ENCODE peak calls at places on chromosomes 12 and 14, in ten cellular contexts. S, M, U, F, I, O, G, D, H and W are unnamed samples.

GRCh38 chr14:21978184-21978998 is 304.8 kb upstream of the OR4E1 start:
- DNase-seq in S (peak), M (peak), U (no peak), F (peak), I (no peak), O (peak), G (peak), D (peak), H (peak), W (no peak)

GRCh38 chr14:28097585-28097984 is 669.0 kb upstream of the FOXG1 start:
- DNase-seq in S (no peak), M (no peak), U (no peak), F (no peak), I (peak), O (no peak), G (no peak), D (no peak), H (no peak), W (no peak)

GRCh38 chr12:105846331-105846730 is 292.4 kb downstream of the NUAK1 start:
- DNase-seq in S (no peak), M (no peak), U (no peak), F (no peak), I (no peak), O (no peak), G (no peak), D (no peak), H (no peak), W (no peak)

GRCh38 chr12:98894412-98895085 is 249.5 kb downstream of the APAF1 start:
- DNase-seq in S (no peak), M (no peak), U (no peak), F (peak), I (no peak), O (no peak), G (peak), D (peak), H (no peak), W (peak)

GRCh38 chr14:75271514-75271913 is 7.1 kb upstream of the FOS start:
- DNase-seq in S (no peak), M (no peak), U (no peak), F (no peak), I (no peak), O (no peak), G (no peak), D (no peak), H (no peak), W (no peak)

GRCh38 chr12:75908961-75909699 is 122.4 kb downstream of the PHLDA1 start:
- DNase-seq in S (peak), M (no peak), U (peak), F (no peak), I (peak), O (peak), G (peak), D (peak), H (no peak), W (no peak)

GRCh38 chr12:125193798-125194562 is 128.7 kb downstream of the AACS start:
- DNase-seq in S (no peak), M (no peak), U (no peak), F (no peak), I (peak), O (no peak), G (peak), D (peak), H (peak), W (no peak)

GRCh38 chr12:96811083-96811482 is 96.0 kb upstream of the NEDD1 start:
- DNase-seq in S (no peak), M (no peak), U (no peak), F (no peak), I (peak), O (no peak), G (no peak), D (peak), H (peak), W (no peak)

GRCh38 chr12:55716582-55717396 is 943 bp downstream of the BLOC1S1 start:
- DNase-seq in S (peak), M (no peak), U (no peak), F (no peak), I (peak), O (no peak), G (no peak), D (peak), H (no peak), W (no peak)

GRCh38 chr14:64801800-64802199 is 77.9 kb downstream of the SPTB start:
- DNase-seq in S (no peak), M (no peak), U (no peak), F (no peak), I (no peak), O (no peak), G (no peak), D (peak), H (no peak), W (no peak)

GRCh38 chr12:8911606-8912268 is 2.6 kb upstream of the PHC1 start:
- DNase-seq in S (no peak), M (no peak), U (no peak), F (no peak), I (no peak), O (no peak), G (no peak), D (no peak), H (no peak), W (no peak)

GRCh38 chr12:104547239-104547638 is 90.5 kb downstream of the CHST11 start:
- DNase-seq in S (no peak), M (no peak), U (no peak), F (no peak), I (no peak), O (peak), G (no peak), D (no peak), H (no peak), W (no peak)

GRCh38 chr12:32181498-32182175 is 75.0 kb downstream of the BICD1 start:
- DNase-seq in S (no peak), M (no peak), U (no peak), F (no peak), I (no peak), O (no peak), G (no peak), D (no peak), H (no peak), W (no peak)

GRCh38 chr12:79409562-79409961 is 281.2 kb downstream of the PAWR start:
- DNase-seq in S (no peak), M (no peak), U (no peak), F (no peak), I (peak), O (no peak), G (no peak), D (peak), H (peak), W (no peak)

GRCh38 chr14:32306549-32306948 is 22.5 kb upstream of the AKAP6 start:
- DNase-seq in S (no peak), M (no peak), U (no peak), F (no peak), I (peak), O (no peak), G (no peak), D (peak), H (no peak), W (no peak)

DNA sequence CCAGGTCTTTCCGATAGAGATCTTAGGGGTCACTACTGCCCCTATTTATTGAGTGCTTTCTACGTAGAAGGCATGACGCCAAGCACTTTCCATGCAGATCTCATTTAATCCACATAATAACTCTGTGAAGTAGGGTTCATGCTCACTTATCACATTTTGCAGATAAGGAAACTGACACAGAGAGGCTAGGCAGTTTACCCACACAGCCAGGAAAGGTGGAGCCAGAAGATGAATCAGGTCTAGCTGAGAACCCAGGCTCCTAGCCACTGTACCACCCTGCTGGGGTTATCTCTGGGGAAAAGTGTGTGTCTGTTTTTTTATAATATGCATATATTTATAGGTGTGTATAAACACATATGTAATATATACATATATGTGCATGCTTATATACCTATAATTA is 83.6 kb downstream of the KSR2 start:
- DNase-seq in S (no peak), M (no peak), U (no peak), F (no peak), I (no peak), O (no peak), G (no peak), D (no peak), H (no peak), W (no peak)
- H3K27ac ChIP-seq in S (no peak), M (no peak), U (no peak), F (no peak), I (no peak), O (no peak), G (no peak), D (no peak), H (no peak), W (no peak)

DNA sequence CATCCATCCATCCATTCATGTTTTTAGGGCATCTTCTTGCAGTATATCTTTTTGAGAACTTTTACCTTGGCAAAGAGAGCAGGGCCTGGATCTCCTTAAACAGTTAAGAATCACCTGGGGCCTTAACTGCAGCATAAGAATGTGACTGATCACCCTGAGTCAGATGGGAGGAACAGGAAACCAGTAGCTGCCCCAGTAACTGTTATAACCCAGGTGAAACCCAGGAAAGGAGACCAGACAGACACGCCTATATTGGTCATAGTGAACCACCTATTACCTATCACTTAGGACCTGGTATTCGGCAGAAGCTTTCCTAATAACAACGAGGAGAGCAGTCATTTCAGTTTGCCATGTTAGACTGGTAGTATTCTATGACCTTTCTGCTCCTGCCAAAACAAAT is 43.4 kb upstream of the NR2C1 start:
- DNase-seq in S (no peak), M (no peak), U (no peak), F (no peak), I (no peak), O (no peak), G (no peak), D (peak), H (peak), W (no peak)
- H3K27ac ChIP-seq in S (no peak), M (no peak), U (peak), F (no peak), I (no peak), O (peak), G (no peak), D (no peak), H (peak), W (no peak)

GRCh38 chr12:46300906-46301305 is 32.1 kb upstream of the SLC38A1 start:
- DNase-seq in S (no peak), M (no peak), U (no peak), F (no peak), I (no peak), O (no peak), G (no peak), D (no peak), H (no peak), W (no peak)
- H3K27ac ChIP-seq in S (no peak), M (no peak), U (no peak), F (no peak), I (no peak), O (no peak), G (no peak), D (no peak), H (no peak), W (no peak)

DNA sequence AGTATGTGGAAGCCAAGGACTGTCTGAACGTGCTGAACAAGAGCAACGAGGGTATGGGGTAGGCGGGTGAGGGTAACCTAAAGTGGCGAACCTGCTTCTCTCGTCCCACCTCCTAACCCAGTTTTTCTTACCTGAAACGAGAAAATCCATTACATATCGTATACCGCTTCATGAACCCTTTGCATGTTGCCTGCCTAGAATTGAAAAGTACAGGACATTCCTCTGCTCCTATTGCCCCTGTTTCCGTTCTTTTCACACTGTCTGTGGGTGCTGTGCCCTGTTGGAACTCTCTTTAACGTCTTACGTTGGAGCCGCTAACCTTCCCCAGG is 513 bp downstream of the PFDN5 start:
- DNase-seq in S (no peak), M (no peak), U (no peak), F (no peak), I (no peak), O (no peak), G (no peak), D (peak), H (no peak), W (no peak)
- H3K27ac ChIP-seq in S (peak), M (peak), U (peak), F (peak), I (peak), O (peak), G (peak), D (peak), H (peak), W (peak)

GRCh38 chr14:101861464-101861863 is 100.0 kb downstream of the PPP2R5C start:
- DNase-seq in S (no peak), M (no peak), U (no peak), F (no peak), I (no peak), O (no peak), G (no peak), D (no peak), H (no peak), W (no peak)

GRCh38 chr14:101865288-101865687 is 99.1 kb upstream of the DYNC1H1 start:
- DNase-seq in S (no peak), M (no peak), U (no peak), F (no peak), I (peak), O (no peak), G (no peak), D (no peak), H (no peak), W (no peak)

GRCh38 chr14:101862177-101862576 is 100.7 kb downstream of the PPP2R5C start:
- DNase-seq in S (no peak), M (no peak), U (no peak), F (no peak), I (peak), O (no peak), G (no peak), D (peak), H (no peak), W (no peak)

GRCh38 chr14:101859916-101860315 is 98.4 kb downstream of the PPP2R5C start:
- DNase-seq in S (no peak), M (no peak), U (no peak), F (no peak), I (no peak), O (no peak), G (no peak), D (no peak), H (no peak), W (no peak)

GRCh38 chr14:101862711-101863110 is 101.2 kb downstream of the PPP2R5C start:
- DNase-seq in S (no peak), M (no peak), U (no peak), F (no peak), I (peak), O (no peak), G (no peak), D (peak), H (no peak), W (no peak)
- H3K27ac ChIP-seq in S (no peak), M (no peak), U (no peak), F (no peak), I (no peak), O (no peak), G (no peak), D (peak), H (no peak), W (no peak)

GRCh38 chr12:21826549-21826940 is 52.0 kb upstream of the KCNJ8 start:
- DNase-seq in S (no peak), M (no peak), U (no peak), F (no peak), I (no peak), O (no peak), G (no peak), D (no peak), H (no peak), W (no peak)

GRCh38 chr12:21827135-21827534 is 52.6 kb upstream of the KCNJ8 start:
- DNase-seq in S (no peak), M (no peak), U (no peak), F (no peak), I (no peak), O (no peak), G (no peak), D (no peak), H (no peak), W (no peak)

GRCh38 chr12:21828111-21828775 is 53.7 kb upstream of the KCNJ8 start:
- DNase-seq in S (no peak), M (no peak), U (peak), F (no peak), I (no peak), O (no peak), G (no peak), D (peak), H (no peak), W (no peak)

GRCh38 chr12:21828779-21829178 is 54.3 kb upstream of the KCNJ8 start:
- DNase-seq in S (peak), M (no peak), U (peak), F (no peak), I (no peak), O (no peak), G (no peak), D (peak), H (no peak), W (no peak)

DNA sequence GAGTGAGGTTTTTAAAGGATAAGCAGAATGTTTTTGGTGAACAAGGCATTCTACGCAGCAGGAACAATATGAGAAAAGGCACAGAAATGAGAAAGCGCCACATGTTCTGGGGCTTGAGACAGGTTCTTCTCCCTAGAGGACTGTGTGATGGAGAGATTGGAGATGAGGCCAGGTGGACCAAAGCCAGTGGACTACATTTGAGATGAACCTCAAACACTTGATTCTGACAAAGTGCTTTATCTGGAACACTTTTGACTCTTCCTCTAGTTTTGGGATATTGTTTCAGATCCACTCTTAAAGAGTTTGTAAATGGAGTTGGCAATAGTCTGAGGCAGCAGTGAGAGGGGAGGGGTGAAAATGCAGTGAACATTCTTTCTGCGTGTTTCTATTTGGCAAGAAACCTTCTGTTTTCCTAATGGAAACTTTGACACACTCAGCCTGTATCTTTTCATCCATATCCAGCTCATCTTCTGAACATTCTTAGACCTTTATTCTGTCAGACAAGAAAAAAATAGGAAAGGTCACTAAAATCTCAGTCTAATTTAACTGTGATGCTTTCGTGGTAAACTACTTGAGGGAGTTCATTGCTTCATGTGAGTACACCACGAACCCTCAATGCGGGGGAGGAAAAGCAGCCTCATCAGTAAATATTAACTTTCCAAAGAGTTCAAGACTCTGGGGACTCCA is 57.3 kb upstream of the KCNJ8 start:
- DNase-seq in S (peak), M (no peak), U (peak), F (no peak), I (peak), O (no peak), G (no peak), D (peak), H (no peak), W (no peak)
- H3K27ac ChIP-seq in S (peak), M (no peak), U (peak), F (no peak), I (no peak), O (no peak), G (no peak), D (peak), H (no peak), W (no peak)

GRCh38 chr12:70007687-70008086 is 182.7 kb downstream of the MYRFL start:
- DNase-seq in S (no peak), M (no peak), U (no peak), F (no peak), I (peak), O (no peak), G (no peak), D (peak), H (peak), W (no peak)
- H3K27ac ChIP-seq in S (no peak), M (no peak), U (no peak), F (no peak), I (no peak), O (no peak), G (no peak), D (no peak), H (no peak), W (no peak)

GRCh38 chr12:109518820-109519665 is 41.6 kb downstream of the UBE3B start:
- DNase-seq in S (peak), M (peak), U (peak), F (no peak), I (peak), O (peak), G (peak), D (peak), H (peak), W (peak)
- H3K27ac ChIP-seq in S (peak), M (no peak), U (no peak), F (no peak), I (peak), O (peak), G (peak), D (peak), H (no peak), W (peak)